ENCODE peak calls at places on chromosomes 16 and 17, in four cellular contexts. X is effector CD4-positive, alpha-beta T cell; W is amygdala; Z is stimulated activated CD4-positive, alpha-beta T cell treated with anti-CD3 and anti-CD28 coated beads, Interleukin-15, amount 100 ng/mL, for 24 hours. V is an unnamed sample.

GRCh38 chr17:74452027-74452840 is 14.2 kb upstream of the CD300A start:
- DNase-seq in X (no peak), Z (no peak), W (no peak), V (no peak)

GRCh38 chr16:73086108-73086507 is 38.2 kb upstream of the ZFHX3 start:
- DNase-seq in X (no peak), W (no peak), Z (no peak), V (no peak)

GRCh38 chr16:82094942-82095540 is 60.0 kb downstream of the HSD17B2 start:
- DNase-seq in W (no peak), X (no peak), Z (no peak), V (no peak)

GRCh38 chr17:70093163-70093562 is 18.1 kb downstream of the KCNJ16 start:
- DNase-seq in X (no peak), W (no peak), Z (no peak), V (no peak)

GRCh38 chr16:5028950-5029475 is 4.7 kb downstream of the NAGPA start:
- DNase-seq in X (no peak), W (no peak), Z (no peak), V (no peak)

GRCh38 chr17:37788531-37788930 is 43.7 kb upstream of the HNF1B start:
- DNase-seq in X (no peak), Z (no peak), W (no peak), V (no peak)

GRCh38 chr17:73170921-73171320 is 6.1 kb downstream of the SSTR2 start:
- DNase-seq in W (no peak), Z (no peak), X (no peak), V (no peak)

GRCh38 chr17:933168-934083 is 46.1 kb downstream of the NXN start:
- DNase-seq in Z (no peak), W (no peak), X (no peak), V (no peak)

GRCh38 chr16:12144355-12144754 is 167.8 kb downstream of the SNX29 start:
- DNase-seq in W (no peak), Z (no peak), X (no peak), V (no peak)

GRCh38 chr17:57447357-57448019 is 191.2 kb downstream of the MSI2 start:
- DNase-seq in X (no peak), W (no peak), Z (no peak), V (no peak)

GRCh38 chr16:83808573-83809014 is 816 bp downstream of the HSBP1 start:
- DNase-seq in Z (no peak), X (no peak), W (no peak), V (no peak)

V was measured in HFF-Myc.